ENCODE peak calls at places on chromosomes 1 and 21, in five cellular contexts. H is IMR-90, A is GM23248, U is A549, G is cardiac muscle cell. K is an unnamed sample.

GRCh38 chr1:77316006-77316405 is 34.2 kb downstream of the AK5 start:
- DNase-seq in H (peak), A (peak), U (no peak), G (no peak), K (no peak)

GRCh38 chr1:101242331-101243050 is 5.7 kb downstream of the S1PR1 start:
- DNase-seq in H (no peak), A (no peak), U (no peak), G (no peak), K (no peak)

GRCh38 chr1:156892190-156893047 is 1.1 kb upstream of the PEAR1 start:
- DNase-seq in H (peak), A (peak), U (peak), G (peak), K (peak)

GRCh38 chr1:24416666-24417391 is 1.2 kb downstream of the NIPAL3 start:
- DNase-seq in H (peak), A (peak), U (no peak), G (no peak), K (no peak)

GRCh38 chr1:43318831-43319230 is 18.0 kb downstream of the TIE1 start:
- DNase-seq in H (no peak), A (no peak), U (no peak), G (no peak), K (peak)

GRCh38 chr1:203475012-203475981 is at the start of gene PRELP:
- DNase-seq in H (peak), A (peak), U (peak), G (peak), K (peak)

GRCh38 chr1:167148388-167148787 is 54.5 kb downstream of the STYXL2 start:
- DNase-seq in H (no peak), A (no peak), U (no peak), G (no peak), K (peak)

GRCh38 chr1:229079196-229079595 is 191.7 kb upstream of the RAB4A start:
- DNase-seq in H (no peak), A (no peak), U (no peak), G (no peak), K (no peak)

GRCh38 chr1:10880063-10880462 is 83.6 kb upstream of the CASZ1 start:
- DNase-seq in H (no peak), A (no peak), U (no peak), G (no peak), K (no peak)

GRCh38 chr1:41151846-41152245 is 90.3 kb downstream of the SCMH1 start:
- DNase-seq in H (no peak), A (peak), U (no peak), G (peak), K (peak)

GRCh38 chr1:228494970-228495853 is 8.0 kb downstream of the RNF187 start:
- DNase-seq in H (no peak), A (no peak), U (no peak), G (no peak), K (peak)

GRCh38 chr1:195345149-195345548 is 1263.1 kb downstream of the KCNT2 start:
- DNase-seq in H (no peak), A (no peak), U (peak), G (peak), K (peak)

GRCh38 chr1:8267307-8267706 is 50.6 kb upstream of the SLC45A1 start:
- DNase-seq in H (no peak), A (no peak), U (no peak), G (no peak), K (peak)

GRCh38 chr1:200877839-200878551 is 5.2 kb downstream of the GPR25 start:
- DNase-seq in H (no peak), A (peak), U (no peak), G (no peak), K (peak)

GRCh38 chr1:15876357-15876756 is 28.9 kb downstream of the SPEN start:
- DNase-seq in H (no peak), A (no peak), U (peak), G (peak), K (peak)

GRCh38 chr1:45348020-45348419 is 7.8 kb upstream of the MUTYH start:
- DNase-seq in H (peak), A (peak), U (no peak), G (no peak), K (no peak)

GRCh38 chr1:45351508-45351907 is 11.3 kb upstream of the MUTYH start:
- DNase-seq in H (no peak), A (no peak), U (no peak), G (no peak), K (no peak)

GRCh38 chr1:45348966-45349677 is 8.9 kb upstream of the MUTYH start:
- DNase-seq in H (no peak), A (peak), U (no peak), G (no peak), K (peak)

GRCh38 chr1:45346473-45346872 is 6.2 kb upstream of the MUTYH start:
- DNase-seq in H (no peak), A (no peak), U (no peak), G (no peak), K (no peak)

DNA sequence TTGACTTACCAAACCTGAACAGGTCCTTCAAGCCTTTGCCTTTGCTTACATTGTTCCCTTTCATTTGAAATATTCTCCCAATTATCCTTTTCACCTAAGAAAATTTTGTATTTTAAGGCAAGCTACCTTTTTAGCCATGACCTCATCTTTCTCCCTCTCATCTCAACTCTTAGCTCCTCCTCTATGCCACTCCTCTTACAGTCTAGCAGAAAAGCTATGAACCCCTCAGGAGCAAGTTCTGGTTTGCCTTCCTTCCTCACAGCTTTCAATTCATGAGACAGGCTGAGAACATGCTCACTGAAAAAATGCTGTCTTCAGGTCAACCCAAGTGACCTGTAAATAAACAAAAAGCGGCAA is 8.3 kb upstream of the MUTYH start:
- DNase-seq in H (no peak), A (no peak), U (no peak), G (no peak), K (no peak)
- H3K27ac ChIP-seq in H (no peak), A (no peak), U (no peak), G (peak), K (no peak)

DNA sequence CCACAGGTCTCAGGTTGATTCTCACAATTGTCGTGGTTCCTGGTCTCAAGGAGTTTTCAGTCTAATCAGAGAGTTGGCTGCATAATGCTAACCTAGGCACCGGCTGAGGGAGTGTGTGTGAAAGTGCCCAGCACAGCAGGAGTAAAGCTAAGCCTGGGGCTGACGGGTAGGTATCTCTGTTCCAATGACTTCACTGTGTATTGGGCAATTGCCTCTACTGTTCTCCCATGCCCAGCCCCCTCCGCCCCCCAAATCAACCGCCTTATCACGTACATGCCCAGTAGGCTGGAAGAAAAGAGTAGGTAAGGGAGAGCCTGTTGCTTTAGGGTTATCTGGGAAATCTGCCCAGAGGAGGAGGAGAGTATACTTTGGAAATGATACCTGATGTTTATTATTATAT is 54.7 kb downstream of the MRPS6 start:
- DNase-seq in H (no peak), A (peak), U (no peak), G (no peak), K (peak)
- H3K27ac ChIP-seq in H (no peak), A (no peak), U (no peak), G (peak), K (no peak)

GRCh38 chr1:87129606-87130005 is 199.1 kb upstream of the LMO4 start:
- DNase-seq in H (no peak), A (peak), U (no peak), G (no peak), K (peak)
- H3K27ac ChIP-seq in H (no peak), A (no peak), U (no peak), G (no peak), K (no peak)

GRCh38 chr1:17441265-17441992 is 2.0 kb upstream of the RCC2 start:
- DNase-seq in H (peak), A (peak), U (peak), G (no peak), K (no peak)
- H3K27ac ChIP-seq in H (peak), A (peak), U (peak), G (no peak), K (no peak)

DNA sequence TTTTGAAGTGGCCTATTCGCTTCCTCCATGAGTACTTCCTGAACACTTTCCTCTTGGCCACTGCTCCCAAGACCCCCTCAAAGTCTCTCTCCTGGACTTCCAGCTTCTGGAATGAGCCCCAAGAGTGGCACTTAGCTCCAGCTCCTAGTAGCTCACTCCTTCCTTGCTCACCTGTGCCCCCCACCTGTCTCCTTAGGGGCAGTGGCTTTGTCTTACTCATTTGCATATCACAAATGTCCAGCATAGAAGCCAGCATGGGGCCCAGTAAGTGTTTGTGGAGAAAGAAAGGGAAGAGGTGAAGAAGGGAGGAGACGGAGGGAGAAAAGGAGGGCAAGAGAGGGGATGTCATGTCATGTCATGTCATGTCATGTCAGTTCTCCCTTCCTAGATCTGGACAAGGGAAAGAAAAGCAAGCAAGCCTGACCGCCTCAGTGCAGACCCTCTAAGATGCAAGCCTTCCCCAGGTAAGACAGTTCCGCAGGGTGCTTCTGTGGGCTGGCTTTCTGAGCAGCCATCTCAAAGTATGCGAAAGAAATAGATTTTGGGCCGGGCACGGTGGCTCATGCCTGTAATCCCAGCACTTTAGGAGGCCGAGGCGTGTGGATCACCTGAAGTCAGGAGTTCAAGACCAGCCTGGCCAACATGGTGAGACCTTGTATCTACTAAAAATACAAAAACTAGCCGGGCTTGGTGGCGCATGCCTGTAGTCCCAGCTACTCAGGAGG is 6.9 kb upstream of the MX1 start:
- DNase-seq in H (no peak), A (no peak), U (no peak), G (no peak), K (peak)
- H3K27ac ChIP-seq in H (no peak), A (no peak), U (no peak), G (no peak), K (no peak)

GRCh38 chr1:51736702-51737101 is 119.8 kb downstream of the OSBPL9 start:
- DNase-seq in H (peak), A (peak), U (peak), G (peak), K (no peak)
- H3K27ac ChIP-seq in H (no peak), A (no peak), U (peak), G (peak), K (no peak)

GRCh38 chr1:21961337-21961736 is 15.5 kb upstream of the CELA3B start:
- DNase-seq in H (no peak), A (no peak), U (no peak), G (no peak), K (no peak)
- H3K27ac ChIP-seq in H (no peak), A (no peak), U (no peak), G (no peak), K (no peak)